ENCODE peak calls at places on chromosomes 12 and 14, in four cellular contexts. One of them, this sample, is unnamed.

GRCh38 chr12:51625370-51625769 is 34.3 kb downstream of the SCN8A start:
- DNase-seq in A549: no peak
- DNase-seq in foreskin fibroblast: no peak
- DNase-seq in uterus: no peak
- DNase-seq in this sample: no peak

GRCh38 chr14:21923820-21924219 is 250.2 kb upstream of the OR4E1 start:
- DNase-seq in A549: no peak
- DNase-seq in foreskin fibroblast: no peak
- DNase-seq in uterus: no peak
- DNase-seq in this sample: no peak

GRCh38 chr12:106840217-106840616 is 65.7 kb downstream of the RIC8B start:
- DNase-seq in A549: peak; percentile 25
- DNase-seq in foreskin fibroblast: peak; percentile 37
- DNase-seq in uterus: peak; percentile 17
- DNase-seq in this sample: no peak

GRCh38 chr14:34501004-34501580 is 38.4 kb downstream of the EAPP start:
- DNase-seq in A549: no peak
- DNase-seq in foreskin fibroblast: no peak
- DNase-seq in uterus: no peak
- DNase-seq in this sample: no peak

GRCh38 chr12:47856094-47856493 is 36.4 kb upstream of the HDAC7 start:
- DNase-seq in A549: no peak
- DNase-seq in foreskin fibroblast: no peak
- DNase-seq in uterus: no peak
- DNase-seq in this sample: no peak

GRCh38 chr14:76514599-76514998 is 138.7 kb downstream of the ESRRB start:
- DNase-seq in A549: peak; percentile 63
- DNase-seq in foreskin fibroblast: no peak
- DNase-seq in uterus: no peak
- DNase-seq in this sample: peak; percentile 50

GRCh38 chr14:69657961-69658360 is 46.6 kb downstream of the SUSD6 start:
- DNase-seq in A549: no peak
- DNase-seq in foreskin fibroblast: peak; percentile 31
- DNase-seq in uterus: no peak
- DNase-seq in this sample: peak; percentile 87

GRCh38 chr12:78229491-78230209 is 399.0 kb downstream of the NAV3 start:
- DNase-seq in A549: peak; percentile 4
- DNase-seq in foreskin fibroblast: peak; percentile 62
- DNase-seq in uterus: no peak
- DNase-seq in this sample: peak; percentile 67

GRCh38 chr12:44875954-44876553 is at the start of gene NELL2:
- DNase-seq in A549: peak; percentile 49
- DNase-seq in foreskin fibroblast: peak; percentile 63
- DNase-seq in uterus: no peak
- DNase-seq in this sample: peak; percentile 13

GRCh38 chr12:51374346-51374745 is 16.9 kb downstream of the GALNT6 start:
- DNase-seq in A549: no peak
- DNase-seq in foreskin fibroblast: peak; percentile 26
- DNase-seq in uterus: no peak
- DNase-seq in this sample: no peak

GRCh38 chr12:27549801-27550652 is 26.0 kb downstream of the PPFIBP1 start:
- DNase-seq in A549: peak; percentile 71
- DNase-seq in foreskin fibroblast: peak; percentile 98
- DNase-seq in uterus: peak; percentile 88
- DNase-seq in this sample: peak; percentile 95

GRCh38 chr12:46904406-46905240 is 78.8 kb upstream of the SLC38A4 start:
- DNase-seq in A549: no peak
- DNase-seq in foreskin fibroblast: peak; percentile 55
- DNase-seq in uterus: no peak
- DNase-seq in this sample: no peak

GRCh38 chr12:25806271-25806670 is 152.2 kb upstream of the RASSF8 start:
- DNase-seq in A549: no peak
- DNase-seq in foreskin fibroblast: peak; percentile 75
- DNase-seq in uterus: no peak
- DNase-seq in this sample: peak; percentile 33

GRCh38 chr14:50835280-50835679 is 4.3 kb upstream of the NIN start:
- DNase-seq in A549: no peak
- DNase-seq in foreskin fibroblast: no peak
- DNase-seq in uterus: no peak
- DNase-seq in this sample: peak; percentile 24

GRCh38 chr12:108129017-108129812 is at the start of gene WSCD2:
- DNase-seq in A549: no peak
- DNase-seq in foreskin fibroblast: peak; percentile 19
- DNase-seq in uterus: peak; percentile 67
- DNase-seq in this sample: peak; percentile 9

GRCh38 chr12:20588057-20588456 is 107.1 kb upstream of the SLCO1C1 start:
- DNase-seq in A549: no peak
- DNase-seq in foreskin fibroblast: no peak
- DNase-seq in uterus: no peak
- DNase-seq in this sample: no peak

GRCh38 chr12:597926-598568 is 65.2 kb downstream of the NINJ2 start:
- DNase-seq in A549: no peak
- DNase-seq in foreskin fibroblast: no peak
- DNase-seq in uterus: no peak
- DNase-seq in this sample: peak; percentile 94

GRCh38 chr14:53619625-53620324 is 336.9 kb downstream of the BMP4 start:
- DNase-seq in A549: no peak
- DNase-seq in foreskin fibroblast: peak; percentile 72
- DNase-seq in uterus: peak; percentile 19
- DNase-seq in this sample: peak; percentile 29

GRCh38 chr14:101772770-101773169 is 11.3 kb downstream of the PPP2R5C start:
- DNase-seq in A549: no peak
- DNase-seq in foreskin fibroblast: no peak
- DNase-seq in uterus: no peak
- DNase-seq in this sample: peak; percentile 7

GRCh38 chr14:23725980-23726746 is 90.0 kb downstream of the DHRS2 start:
- DNase-seq in A549: no peak
- DNase-seq in foreskin fibroblast: peak; percentile 18
- DNase-seq in uterus: no peak
- DNase-seq in this sample: peak; percentile 26

GRCh38 chr14:57725399-57726077 is 140.4 kb downstream of the SLC35F4 start:
- DNase-seq in A549: no peak
- DNase-seq in foreskin fibroblast: peak; percentile 70
- DNase-seq in uterus: no peak
- DNase-seq in this sample: peak; percentile 94

GRCh38 chr14:90300649-90301048 is 31.1 kb downstream of the NRDE2 start:
- DNase-seq in A549: no peak
- DNase-seq in foreskin fibroblast: no peak
- DNase-seq in uterus: no peak
- DNase-seq in this sample: no peak

GRCh38 chr12:25130741-25131188 is 64.2 kb downstream of the DNAI7 start:
- DNase-seq in A549: peak; percentile 21
- DNase-seq in foreskin fibroblast: peak; percentile 61
- DNase-seq in uterus: no peak
- DNase-seq in this sample: peak; percentile 70

GRCh38 chr14:51014086-51014485 is 69.8 kb upstream of the PYGL start:
- DNase-seq in A549: no peak
- DNase-seq in foreskin fibroblast: peak; percentile 88
- DNase-seq in uterus: peak; percentile 58
- DNase-seq in this sample: peak; percentile 36

GRCh38 chr12:128745772-128746689 is 77.7 kb downstream of the SLC15A4 start:
- DNase-seq in A549: no peak
- DNase-seq in foreskin fibroblast: no peak
- DNase-seq in uterus: no peak
- DNase-seq in this sample: no peak

GRCh38 chr12:118164798-118165486 is 29.0 kb downstream of the PEBP1 start:
- DNase-seq in A549: peak; percentile 51
- DNase-seq in foreskin fibroblast: peak; percentile 65
- DNase-seq in uterus: no peak
- DNase-seq in this sample: peak; percentile 31

GRCh38 chr12:95763809-95764253 is 26.7 kb downstream of the NTN4 start:
- DNase-seq in A549: peak; percentile 75
- DNase-seq in foreskin fibroblast: peak; percentile 92
- DNase-seq in uterus: no peak
- DNase-seq in this sample: peak; percentile 98

GRCh38 chr12:95760371-95760770 is 30.2 kb downstream of the NTN4 start:
- DNase-seq in A549: no peak
- DNase-seq in foreskin fibroblast: no peak
- DNase-seq in uterus: no peak
- DNase-seq in this sample: no peak

GRCh38 chr12:95764848-95765247 is 25.7 kb downstream of the NTN4 start:
- DNase-seq in A549: no peak
- DNase-seq in foreskin fibroblast: peak; percentile 32
- DNase-seq in uterus: no peak
- DNase-seq in this sample: no peak

GRCh38 chr12:95759039-95759438 is 31.5 kb downstream of the NTN4 start:
- DNase-seq in A549: no peak
- DNase-seq in foreskin fibroblast: no peak
- DNase-seq in uterus: no peak
- DNase-seq in this sample: no peak

DNA sequence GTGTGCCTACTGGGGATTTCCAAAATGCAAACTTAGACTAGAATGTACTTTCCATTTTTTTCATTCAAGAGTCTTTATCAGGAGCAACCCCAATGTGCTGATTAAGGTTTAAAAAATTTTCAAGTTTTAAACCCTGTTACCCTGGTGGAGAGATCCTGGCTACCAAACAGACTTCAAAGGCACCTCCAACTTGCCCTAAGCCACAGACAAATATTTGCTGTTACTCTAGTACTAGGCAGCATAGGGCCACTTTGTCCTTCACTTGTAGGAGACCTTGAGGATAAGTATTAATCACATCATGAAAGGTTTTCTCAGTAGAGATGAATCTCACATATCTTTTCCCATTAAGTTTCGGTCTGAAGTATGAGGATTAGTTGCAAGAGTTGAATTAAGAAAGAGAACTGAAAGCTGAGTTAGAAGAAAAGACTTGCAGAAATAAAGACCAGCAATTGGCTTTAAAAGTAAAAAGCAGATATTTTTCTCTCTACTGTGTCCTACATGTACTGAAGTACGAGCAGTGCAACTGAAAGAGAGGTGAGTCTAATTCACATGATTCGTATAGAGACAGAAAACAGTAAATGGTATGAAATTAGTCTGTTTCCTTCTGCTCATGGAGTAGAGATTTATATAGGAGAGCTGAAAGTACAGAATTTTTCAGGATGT is 28.3 kb downstream of the NTN4 start:
- DNase-seq in A549: no peak
- DNase-seq in foreskin fibroblast: no peak
- DNase-seq in uterus: no peak
- DNase-seq in this sample: no peak
- H3K4me3 ChIP-seq in A549: no peak overlapping the region
- H3K4me3 ChIP-seq in foreskin fibroblast: no peak overlapping the region
- H3K4me3 ChIP-seq in uterus: no peak overlapping the region
- H3K4me3 ChIP-seq in this sample: no peak overlapping the region

GRCh38 chr12:121209629-121210572 is at the start of gene P2RX4:
- DNase-seq in A549: peak; percentile 80
- DNase-seq in foreskin fibroblast: peak; percentile 93
- DNase-seq in uterus: peak; percentile 87
- DNase-seq in this sample: peak; percentile 20

GRCh38 chr12:121212875-121213274 is 2.9 kb downstream of the P2RX4 start:
- DNase-seq in A549: no peak
- DNase-seq in foreskin fibroblast: no peak
- DNase-seq in uterus: no peak
- DNase-seq in this sample: no peak

GRCh38 chr12:121214171-121214777 is 4.3 kb downstream of the P2RX4 start:
- DNase-seq in A549: no peak
- DNase-seq in foreskin fibroblast: peak; percentile 66
- DNase-seq in uterus: no peak
- DNase-seq in this sample: peak; percentile 70

GRCh38 chr12:121205491-121205890 is 4.4 kb upstream of the P2RX4 start:
- DNase-seq in A549: no peak
- DNase-seq in foreskin fibroblast: peak; percentile 38
- DNase-seq in uterus: no peak
- DNase-seq in this sample: no peak

DNA sequence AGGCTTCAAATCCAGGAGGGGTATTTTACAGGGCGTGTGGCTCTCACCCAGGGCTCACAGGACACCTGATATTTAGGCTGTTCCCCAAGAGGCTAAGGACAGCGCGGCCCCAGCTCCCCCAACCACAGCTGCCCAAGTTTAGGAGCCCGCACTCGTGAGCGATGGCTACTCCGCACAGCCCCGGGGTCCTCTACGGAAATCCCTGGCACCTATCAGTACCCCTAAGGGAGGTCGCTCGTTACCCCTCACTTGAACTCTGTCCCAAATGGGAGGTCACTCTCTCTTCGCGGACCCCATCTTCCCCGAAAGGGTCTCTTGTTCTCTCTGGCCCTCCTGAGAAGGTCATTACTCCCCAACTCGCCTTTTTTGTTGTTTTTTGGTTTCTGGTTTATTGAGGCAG is 708 bp upstream of the P2RX4 start:
- DNase-seq in A549: no peak
- DNase-seq in foreskin fibroblast: no peak
- DNase-seq in uterus: no peak
- DNase-seq in this sample: no peak
- H3K4me3 ChIP-seq in A549: peak overlapping the region; percentile 94
- H3K4me3 ChIP-seq in foreskin fibroblast: peak overlapping the region; percentile 77
- H3K4me3 ChIP-seq in uterus: no peak overlapping the region
- H3K4me3 ChIP-seq in this sample: no peak overlapping the region

GRCh38 chr12:94157891-94158495 is 9.6 kb downstream of the PLXNC1 start:
- DNase-seq in A549: no peak
- DNase-seq in foreskin fibroblast: no peak
- DNase-seq in uterus: no peak
- DNase-seq in this sample: no peak
- H3K4me3 ChIP-seq in A549: no peak overlapping the region
- H3K4me3 ChIP-seq in foreskin fibroblast: no peak overlapping the region
- H3K4me3 ChIP-seq in uterus: no peak overlapping the region
- H3K4me3 ChIP-seq in this sample: no peak overlapping the region

GRCh38 chr12:121189061-121189886 is 20.7 kb upstream of the P2RX4 start:
- DNase-seq in A549: no peak
- DNase-seq in foreskin fibroblast: no peak
- DNase-seq in uterus: no peak
- DNase-seq in this sample: no peak
- H3K4me3 ChIP-seq in A549: no peak overlapping the region
- H3K4me3 ChIP-seq in foreskin fibroblast: no peak overlapping the region
- H3K4me3 ChIP-seq in uterus: no peak overlapping the region
- H3K4me3 ChIP-seq in this sample: no peak overlapping the region

This sample was measured in bronchial epithelial cell.